ENCODE peak calls at places on chromosome 3, in ten cellular contexts. S, K, A, O, G, W, J, V, Q and E are unnamed samples.

GRCh38 chr3:58167431-58168351 is 43.1 kb downstream of the DNASE1L3 start:
- DNase-seq in S (peak; percentile 44), K (peak; percentile 79), A (no peak), O (peak; percentile 77), G (peak; percentile 71), W (peak; percentile 11), J (peak; percentile 65), V (peak; percentile 74), Q (peak; percentile 87), E (peak; percentile 68)

GRCh38 chr3:173173652-173174051 is 32.6 kb upstream of the SPATA16 start:
- DNase-seq in S (no peak), K (no peak), A (no peak), O (no peak), G (no peak), W (no peak), J (no peak), V (peak; percentile 24), Q (no peak), E (no peak)

GRCh38 chr3:11764931-11765363 is 81.7 kb downstream of the TAMM41 start:
- DNase-seq in S (no peak), K (no peak), A (no peak), O (no peak), G (peak; percentile 93), W (no peak), J (no peak), V (no peak), Q (no peak), E (peak; percentile 65)

GRCh38 chr3:129503387-129504010 is 24.9 kb upstream of the RHO start:
- DNase-seq in S (peak; percentile 30), K (no peak), A (no peak), O (no peak), G (peak; percentile 11), W (no peak), J (no peak), V (no peak), Q (no peak), E (no peak)

GRCh38 chr3:10357592-10358308 is 36.8 kb upstream of the SEC13 start:
- DNase-seq in S (no peak), K (no peak), A (no peak), O (peak; percentile 36), G (peak; percentile 83), W (no peak), J (no peak), V (no peak), Q (no peak), E (peak; percentile 93)

GRCh38 chr3:52297242-52298146 is 9.9 kb downstream of the GLYCTK start:
- DNase-seq in S (no peak), K (no peak), A (no peak), O (no peak), G (no peak), W (no peak), J (no peak), V (no peak), Q (no peak), E (no peak)

GRCh38 chr3:105353485-105354161 is 13.1 kb upstream of the ALCAM start:
- DNase-seq in S (peak; percentile 57), K (no peak), A (no peak), O (no peak), G (peak; percentile 66), W (peak; percentile 13), J (no peak), V (peak; percentile 72), Q (no peak), E (no peak)

GRCh38 chr3:14461006-14461747 is 58.8 kb downstream of the SLC6A6 start:
- DNase-seq in S (no peak), K (peak; percentile 45), A (no peak), O (no peak), G (no peak), W (no peak), J (no peak), V (no peak), Q (no peak), E (no peak)

GRCh38 chr3:9826815-9827574 is 16.8 kb downstream of the RPUSD3 start:
- DNase-seq in S (no peak), K (peak; percentile 44), A (no peak), O (peak; percentile 30), G (peak; percentile 15), W (no peak), J (no peak), V (peak; percentile 84), Q (no peak), E (no peak)

GRCh38 chr3:161474691-161475090 is 21.9 kb upstream of the OTOL1 start:
- DNase-seq in S (no peak), K (no peak), A (peak; percentile 24), O (no peak), G (no peak), W (no peak), J (no peak), V (no peak), Q (no peak), E (no peak)

GRCh38 chr3:1532935-1533606 is 440.2 kb downstream of the CNTN6 start:
- DNase-seq in S (no peak), K (no peak), A (no peak), O (no peak), G (no peak), W (no peak), J (no peak), V (no peak), Q (no peak), E (no peak)